ENCODE peak calls at places on chromosomes 3 and 15, in nine cellular contexts. F is right atrium auricular region, W is AG04450, P is psoas muscle, G is endothelial cell of umbilical vein, R is fibroblast of villous mesenchyme, T is astrocyte of the spinal cord, B is IMR-90, V is A549. X is an unnamed sample.
A peak's percentile ranks its signal among the peaks of the same experiment; 100 is the strongest.

GRCh38 chr3:17424137-17424536 is 318.3 kb downstream of the TBC1D5 start:
- DNase-seq in F (no peak), W (no peak), P (no peak), G (no peak), R (no peak), T (no peak), B (peak; percentile 6), V (no peak), X (no peak)

GRCh38 chr3:9930804-9931418 is 2.7 kb upstream of the CRELD1 start:
- DNase-seq in F (no peak), W (no peak), P (no peak), G (no peak), R (no peak), T (no peak), B (no peak), V (no peak), X (peak; percentile 37)

GRCh38 chr3:187015903-187016638 is 85.7 kb downstream of the ST6GAL1 start:
- DNase-seq in F (peak; percentile 55), W (no peak), P (no peak), G (peak; percentile 61), R (no peak), T (no peak), B (no peak), V (no peak), X (no peak)

GRCh38 chr3:160435095-160435494 is 14.5 kb downstream of the TRIM59 start:
- DNase-seq in F (no peak), W (no peak), P (no peak), G (no peak), R (no peak), T (no peak), B (no peak), V (no peak), X (no peak)

GRCh38 chr3:53140575-53141467 is 10.6 kb upstream of the RFT1 start:
- DNase-seq in F (no peak), W (no peak), P (no peak), G (no peak), R (peak; percentile 16), T (peak; percentile 37), B (peak; percentile 81), V (no peak), X (peak; percentile 63)

GRCh38 chr3:24264748-24265158 is 229.9 kb downstream of the THRB start:
- DNase-seq in F (no peak), W (no peak), P (no peak), G (peak; percentile 58), R (peak; percentile 54), T (peak; percentile 43), B (peak; percentile 32), V (peak; percentile 49), X (peak; percentile 64)

GRCh38 chr3:61730058-61730457 is 168.7 kb downstream of the PTPRG start:
- DNase-seq in F (no peak), W (no peak), P (peak; percentile 65), G (no peak), R (peak; percentile 42), T (no peak), B (no peak), V (no peak), X (peak; percentile 2)

GRCh38 chr15:44780608-44781007 is 44.3 kb downstream of the TRIM69 start:
- DNase-seq in F (no peak), W (no peak), P (no peak), G (no peak), R (no peak), T (peak; percentile 25), B (no peak), V (no peak), X (no peak)

GRCh38 chr15:90145761-90146160 is 43.5 kb upstream of the IDH2 start:
- DNase-seq in F (no peak), W (no peak), P (no peak), G (no peak), R (no peak), T (no peak), B (no peak), V (no peak), X (no peak)

GRCh38 chr3:42745776-42746454 is 27.1 kb downstream of the CCDC13 start:
- DNase-seq in F (peak; percentile 47), W (no peak), P (no peak), G (no peak), R (no peak), T (no peak), B (no peak), V (no peak), X (no peak)

GRCh38 chr3:43867673-43868072 is 176.9 kb downstream of the ABHD5 start:
- DNase-seq in F (no peak), W (peak; percentile 33), P (no peak), G (no peak), R (peak; percentile 69), T (peak; percentile 79), B (peak; percentile 66), V (no peak), X (peak; percentile 75)

GRCh38 chr3:147191795-147192385 is 214.5 kb downstream of the ZIC4 start:
- DNase-seq in F (no peak), W (peak; percentile 61), P (no peak), G (peak; percentile 82), R (peak; percentile 71), T (peak; percentile 82), B (peak; percentile 75), V (peak; percentile 6), X (peak; percentile 79)

GRCh38 chr15:45855907-45856579 is 221.2 kb downstream of the SQOR start:
- DNase-seq in F (no peak), W (no peak), P (no peak), G (no peak), R (no peak), T (no peak), B (no peak), V (no peak), X (no peak)

GRCh38 chr3:5294360-5294759 is 106.9 kb downstream of the EDEM1 start:
- DNase-seq in F (no peak), W (no peak), P (no peak), G (no peak), R (no peak), T (peak; percentile 22), B (peak; percentile 48), V (no peak), X (no peak)

GRCh38 chr3:18667552-18667951 is 242.4 kb upstream of the SATB1 start:
- DNase-seq in F (no peak), W (no peak), P (no peak), G (no peak), R (no peak), T (no peak), B (no peak), V (no peak), X (no peak)

GRCh38 chr3:114290911-114291901 is 2.6 kb upstream of the TIGIT start:
- DNase-seq in F (no peak), W (no peak), P (peak; percentile 75), G (peak; percentile 50), R (peak; percentile 54), T (peak; percentile 33), B (peak; percentile 37), V (peak; percentile 61), X (peak; percentile 48)

GRCh38 chr3:141191097-141191749 is 40.4 kb upstream of the PXYLP1 start:
- DNase-seq in F (no peak), W (no peak), P (no peak), G (no peak), R (no peak), T (peak; percentile 1), B (peak; percentile 6), V (no peak), X (peak; percentile 35)

GRCh38 chr3:142210144-142210543 is 15.2 kb downstream of the GK5 start:
- DNase-seq in F (no peak), W (no peak), P (no peak), G (peak; percentile 75), R (no peak), T (no peak), B (no peak), V (no peak), X (peak; percentile 17)

GRCh38 chr3:141367038-141367730 is 1.1 kb upstream of the ZBTB38 start:
- DNase-seq in F (no peak), W (peak; percentile 99), P (peak; percentile 54), G (peak; percentile 85), R (peak; percentile 98), T (peak; percentile 100), B (peak; percentile 100), V (no peak), X (peak; percentile 100)

GRCh38 chr3:56064684-56065083 is 403.6 kb downstream of the ERC2 start:
- DNase-seq in F (no peak), W (no peak), P (no peak), G (peak; percentile 31), R (no peak), T (peak; percentile 26), B (no peak), V (no peak), X (peak; percentile 41)

GRCh38 chr15:41734079-41734478 is 40.2 kb upstream of the MAPKBP1 start:
- DNase-seq in F (no peak), W (no peak), P (no peak), G (no peak), R (peak; percentile 19), T (no peak), B (peak; percentile 58), V (no peak), X (no peak)

GRCh38 chr3:13073042-13073906 is at the start of gene IQSEC1:
- DNase-seq in F (no peak), W (no peak), P (peak; percentile 76), G (no peak), R (no peak), T (no peak), B (peak; percentile 7), V (no peak), X (no peak)
- H3K4me3 ChIP-seq in F (peak within 1 kb of the TSS; percentile 32), W (no peak within 1 kb of the TSS), P (peak within 1 kb of the TSS; percentile 32), G (no peak within 1 kb of the TSS), R (no peak within 1 kb of the TSS), T (no peak within 1 kb of the TSS), B (no peak within 1 kb of the TSS), V (no peak within 1 kb of the TSS), X (no peak within 1 kb of the TSS)

DNA sequence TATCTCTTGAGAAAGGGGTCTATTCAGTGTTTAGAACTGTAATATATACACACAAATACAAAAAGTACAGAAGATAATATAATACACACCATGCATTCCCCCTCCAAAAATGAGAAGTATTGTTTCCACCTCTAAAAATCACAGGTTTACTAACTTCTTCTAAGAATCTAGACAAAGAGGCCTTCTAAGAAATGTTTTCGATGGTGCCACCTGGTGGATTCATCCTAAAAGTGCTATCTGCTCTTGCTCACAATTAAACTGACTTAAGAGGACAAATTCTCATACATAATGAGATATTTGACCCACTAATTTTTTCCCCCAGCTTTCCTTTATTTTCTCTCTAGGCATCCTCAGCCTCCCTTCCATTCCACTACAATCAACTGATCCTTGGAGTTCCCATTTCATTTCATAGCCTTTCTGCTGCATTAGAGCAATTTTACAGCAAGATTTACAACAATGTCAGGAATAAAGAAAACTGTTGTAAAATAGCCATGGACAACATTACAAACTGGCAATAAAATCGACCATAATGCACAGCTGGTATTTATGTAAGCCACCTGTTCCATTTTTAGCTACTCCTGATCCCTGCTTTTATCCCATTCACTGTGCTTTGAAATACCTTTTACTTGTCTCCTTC is 124.6 kb downstream of the ARRDC4 start:
- DNase-seq in F (no peak), W (peak; percentile 16), P (no peak), G (peak; percentile 73), R (peak; percentile 80), T (peak; percentile 65), B (peak; percentile 69), V (peak; percentile 23), X (peak; percentile 79)
- TF ChIP-seq CTCF in F (peak; percentile 78), W (peak; percentile 60), P (peak; percentile 80), G (peak; percentile 35), R (peak; percentile 62), T (peak; percentile 54), B (peak; percentile 71), V (peak; percentile 66), X (peak; percentile 62)

GRCh38 chr15:99076555-99077308 is 28.1 kb upstream of the SYNM start:
- DNase-seq in F (no peak), W (peak; percentile 67), P (peak; percentile 61), G (peak; percentile 73), R (peak; percentile 79), T (peak; percentile 82), B (peak; percentile 86), V (peak; percentile 80), X (peak; percentile 88)
- H3K4me3 ChIP-seq in F (peak overlapping the region; percentile 29), W (peak overlapping the region; percentile 48), P (peak overlapping the region; percentile 45), G (peak overlapping the region; percentile 50), R (peak overlapping the region; percentile 43), T (peak overlapping the region; percentile 11), B (peak overlapping the region; percentile 19), V (peak overlapping the region; percentile 8), X (peak overlapping the region; percentile 34)

GRCh38 chr3:30292192-30292893 is 314.1 kb upstream of the TGFBR2 start:
- DNase-seq in F (no peak), W (no peak), P (no peak), G (peak; percentile 93), R (no peak), T (peak; percentile 84), B (peak; percentile 51), V (no peak), X (peak; percentile 77)
- TF ChIP-seq CTCF in F (no peak), W (no peak), P (no peak), G (no peak), R (no peak), T (no peak), B (no peak), V (no peak), X (no peak)

X was measured in foreskin fibroblast.